ENCODE peak calls at places on chromosomes 2 and 18, in six cellular contexts. J is right cardiac atrium, R is heart right ventricle, N is adipocyte, X is SK-N-SH, Y is iPS DF 6.9. E is an unnamed sample.
A peak's percentile ranks its signal among the peaks of the same experiment; 100 is the strongest.

GRCh38 chr2:42224422-42225067 is 55.4 kb downstream of the EML4 start:
- DNase-seq in J (no peak), R (no peak), N (no peak), X (no peak), Y (no peak), E (no peak)

GRCh38 chr2:20596973-20597867 is 53.7 kb downstream of the HS1BP3 start:
- DNase-seq in J (peak; percentile 90), R (peak; percentile 84), N (no peak), X (no peak), Y (no peak), E (peak; percentile 99)

GRCh38 chr18:24741961-24742738 is 281.7 kb downstream of the HRH4 start:
- DNase-seq in J (no peak), R (no peak), N (peak; percentile 10), X (no peak), Y (no peak), E (no peak)

GRCh38 chr18:48615566-48616401 is 77.0 kb downstream of the CTIF start:
- DNase-seq in J (no peak), R (no peak), N (no peak), X (no peak), Y (no peak), E (no peak)

GRCh38 chr2:74444498-74445318 is 3.0 kb upstream of the RTKN start:
- DNase-seq in J (no peak), R (no peak), N (no peak), X (peak; percentile 26), Y (no peak), E (no peak)

GRCh38 chr2:135043345-135043744 is 3.9 kb downstream of the MAP3K19 start:
- DNase-seq in J (no peak), R (no peak), N (no peak), X (no peak), Y (no peak), E (no peak)

GRCh38 chr18:49491857-49492693 is 5.0 kb upstream of the C18orf32 start:
- DNase-seq in J (peak; percentile 86), R (peak; percentile 95), N (peak; percentile 100), X (peak; percentile 93), Y (peak; percentile 99), E (peak; percentile 96)

GRCh38 chr2:132392211-132392610 is 24.4 kb upstream of the GPR39 start:
- DNase-seq in J (no peak), R (no peak), N (no peak), X (no peak), Y (peak; percentile 27), E (no peak)

GRCh38 chr18:77062518-77063003 is 70.0 kb downstream of the MBP start:
- DNase-seq in J (no peak), R (no peak), N (no peak), X (no peak), Y (no peak), E (no peak)

GRCh38 chr18:12776821-12777471 is 74.1 kb downstream of the PSMG2 start:
- DNase-seq in J (no peak), R (no peak), N (no peak), X (no peak), Y (no peak), E (no peak)

GRCh38 chr2:36277146-36277808 is 78.3 kb upstream of the CRIM1 start:
- DNase-seq in J (no peak), R (no peak), N (peak; percentile 50), X (no peak), Y (no peak), E (no peak)

GRCh38 chr2:236157815-236158498 is 10.2 kb downstream of the GBX2 start:
- DNase-seq in J (no peak), R (no peak), N (no peak), X (no peak), Y (no peak), E (no peak)

GRCh38 chr2:157747695-157748370 is 119.2 kb upstream of the ACVR1C start:
- DNase-seq in J (peak; percentile 56), R (no peak), N (peak; percentile 39), X (peak; percentile 17), Y (no peak), E (peak; percentile 48)

GRCh38 chr18:69838620-69839411 is 108.9 kb downstream of the CD226 start:
- DNase-seq in J (no peak), R (no peak), N (no peak), X (peak; percentile 29), Y (peak; percentile 63), E (no peak)

GRCh38 chr2:97995026-97995733 is 568 bp downstream of the TMEM131 start:
- DNase-seq in J (no peak), R (peak; percentile 19), N (peak; percentile 68), X (peak; percentile 88), Y (no peak), E (peak; percentile 27)

GRCh38 chr2:70703900-70704549 is 64.0 kb downstream of the ADD2 start:
- DNase-seq in J (no peak), R (peak; percentile 13), N (no peak), X (peak; percentile 63), Y (no peak), E (no peak)

GRCh38 chr2:176585791-176586190 is 316.5 kb downstream of the MTX2 start:
- DNase-seq in J (no peak), R (no peak), N (no peak), X (no peak), Y (no peak), E (no peak)

GRCh38 chr2:191299866-191300265 is 54.7 kb downstream of the MYO1B start:
- DNase-seq in J (no peak), R (no peak), N (no peak), X (no peak), Y (no peak), E (no peak)

GRCh38 chr2:139214806-139215205 is 434.6 kb upstream of the NXPH2 start:
- DNase-seq in J (no peak), R (no peak), N (no peak), X (no peak), Y (no peak), E (no peak)

GRCh38 chr2:217099561-217099960 is 239.7 kb upstream of the TNP1 start:
- DNase-seq in J (peak; percentile 60), R (peak; percentile 8), N (peak; percentile 65), X (no peak), Y (no peak), E (peak; percentile 75)

GRCh38 chr2:237715459-237715947 is 83.1 kb upstream of the RBM44 start:
- DNase-seq in J (no peak), R (no peak), N (no peak), X (no peak), Y (no peak), E (no peak)

GRCh38 chr2:27903649-27904544 is 13.4 kb downstream of the BABAM2 start:
- DNase-seq in J (no peak), R (no peak), N (peak; percentile 31), X (no peak), Y (no peak), E (no peak)

GRCh38 chr18:12408247-12408869 is 629 bp downstream of the PRELID3A start:
- DNase-seq in J (no peak), R (no peak), N (peak; percentile 60), X (peak; percentile 34), Y (no peak), E (no peak)

GRCh38 chr18:50711401-50711800 is 108.4 kb downstream of the MRO start:
- DNase-seq in J (no peak), R (no peak), N (no peak), X (no peak), Y (no peak), E (no peak)

GRCh38 chr2:186697536-186697935 is 3.7 kb downstream of the FAM171B start:
- DNase-seq in J (no peak), R (no peak), N (no peak), X (no peak), Y (no peak), E (no peak)

GRCh38 chr18:55787674-55788073 is 199.7 kb upstream of the TCF4 start:
- DNase-seq in J (no peak), R (no peak), N (no peak), X (no peak), Y (no peak), E (no peak)

GRCh38 chr2:42063383-42064171 is 15.8 kb downstream of the PKDCC start:
- DNase-seq in J (no peak), R (no peak), N (no peak), X (no peak), Y (no peak), E (no peak)

GRCh38 chr2:159736048-159736447 is 23.7 kb downstream of the MARCHF7 start:
- DNase-seq in J (no peak), R (no peak), N (no peak), X (no peak), Y (no peak), E (no peak)
- H3K4me3 ChIP-seq in J (no peak overlapping the region), R (no peak overlapping the region), N (no peak overlapping the region), X (no peak overlapping the region), Y (no peak overlapping the region), E (no peak overlapping the region)

GRCh38 chr2:31696068-31696467 is 115.3 kb upstream of the SRD5A2 start:
- DNase-seq in J (no peak), R (no peak), N (no peak), X (no peak), Y (no peak), E (no peak)

GRCh38 chr2:31693882-31694281 is 113.1 kb upstream of the SRD5A2 start:
- DNase-seq in J (no peak), R (no peak), N (no peak), X (no peak), Y (no peak), E (no peak)

DNA sequence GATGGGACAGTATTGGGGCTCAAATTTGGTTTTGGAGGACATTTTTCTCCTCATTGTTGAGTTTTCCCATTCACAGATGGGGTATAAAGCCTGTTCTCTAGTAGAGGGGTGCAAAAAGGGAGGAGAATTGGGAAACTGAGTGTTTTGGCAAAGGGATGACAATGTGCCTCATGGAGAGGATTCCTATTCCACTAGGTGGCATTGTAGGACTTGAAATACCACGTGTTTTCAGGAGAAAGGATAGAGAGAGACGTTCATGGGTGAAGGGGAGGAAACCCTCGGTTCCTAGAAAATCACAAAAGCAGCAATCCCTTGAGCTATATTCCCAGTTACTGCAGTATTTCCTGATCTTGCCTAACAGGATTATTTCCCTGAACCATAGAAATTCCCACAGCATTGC is 113.7 kb upstream of the SRD5A2 start:
- DNase-seq in J (no peak), R (no peak), N (peak; percentile 20), X (peak; percentile 19), Y (no peak), E (no peak)
- H3K9me3 ChIP-seq in J (peaks cover 19% of the 10 kb centered on the region), R (peaks cover 94% of the 10 kb centered on the region), N (peaks cover 66% of the 10 kb centered on the region), X (peaks cover 14% of the 10 kb centered on the region), Y (peaks cover 21% of the 10 kb centered on the region), E (peaks cover 71% of the 10 kb centered on the region)

GRCh38 chr2:169673921-169674320 is 20.3 kb downstream of the CFAP210 start:
- DNase-seq in J (no peak), R (no peak), N (no peak), X (no peak), Y (no peak), E (no peak)

GRCh38 chr2:169672403-169672802 is 21.8 kb downstream of the CFAP210 start:
- DNase-seq in J (no peak), R (no peak), N (no peak), X (no peak), Y (no peak), E (no peak)

GRCh38 chr2:169676850-169677249 is 17.4 kb downstream of the CFAP210 start:
- DNase-seq in J (no peak), R (no peak), N (no peak), X (no peak), Y (no peak), E (no peak)

GRCh38 chr2:169673106-169673505 is 21.1 kb downstream of the CFAP210 start:
- DNase-seq in J (no peak), R (no peak), N (no peak), X (no peak), Y (no peak), E (no peak)

GRCh38 chr2:169676357-169676756 is 17.8 kb downstream of the CFAP210 start:
- DNase-seq in J (no peak), R (no peak), N (no peak), X (no peak), Y (no peak), E (no peak)
- H3K4me3 ChIP-seq in J (no peak overlapping the region), R (no peak overlapping the region), N (no peak overlapping the region), X (no peak overlapping the region), Y (no peak overlapping the region), E (no peak overlapping the region)

GRCh38 chr2:169859423-169859822 is 32.2 kb downstream of the UBR3 start:
- DNase-seq in J (no peak), R (no peak), N (no peak), X (no peak), Y (no peak), E (no peak)
- H3K9me3 ChIP-seq in J (no peaks in the 10 kb centered on the region), R (peaks cover 3% of the 10 kb centered on the region), N (no peaks in the 10 kb centered on the region), X (no peaks in the 10 kb centered on the region), Y (no peaks in the 10 kb centered on the region), E (no peaks in the 10 kb centered on the region)